ENCODE peak calls at places on chromosomes 1 and 21, in seven cellular contexts. One of them, this sample, is unnamed.

GRCh38 chr1:232282541-232282940 is 347.4 kb downstream of the SIPA1L2 start:
- DNase-seq in brain microvascular endothelial cell: no peak
- DNase-seq in ovary: no peak
- DNase-seq in K562: no peak
- DNase-seq in heart right ventricle: no peak
- DNase-seq in Panc1: no peak
- DNase-seq in right lobe of liver: no peak
- DNase-seq in this sample: no peak

GRCh38 chr1:231611851-231612250 is 14.7 kb upstream of the DISC1 start:
- DNase-seq in brain microvascular endothelial cell: no peak
- DNase-seq in right lobe of liver: no peak
- DNase-seq in heart right ventricle: no peak
- DNase-seq in Panc1: no peak
- DNase-seq in K562: no peak
- DNase-seq in ovary: no peak
- DNase-seq in this sample: no peak

GRCh38 chr1:159993911-159994310 is 37.9 kb downstream of the PIGM start:
- DNase-seq in heart right ventricle: no peak
- DNase-seq in ovary: no peak
- DNase-seq in K562: no peak
- DNase-seq in brain microvascular endothelial cell: no peak
- DNase-seq in right lobe of liver: no peak
- DNase-seq in Panc1: no peak
- DNase-seq in this sample: no peak

GRCh38 chr1:92315766-92316413 is 17.0 kb downstream of the RPAP2 start:
- DNase-seq in right lobe of liver: no peak
- DNase-seq in K562: no peak
- DNase-seq in brain microvascular endothelial cell: no peak
- DNase-seq in heart right ventricle: no peak
- DNase-seq in ovary: no peak
- DNase-seq in Panc1: no peak
- DNase-seq in this sample: no peak

GRCh38 chr21:42575111-42575510 is 61.5 kb downstream of the SLC37A1 start:
- DNase-seq in brain microvascular endothelial cell: no peak
- DNase-seq in K562: no peak
- DNase-seq in right lobe of liver: no peak
- DNase-seq in ovary: peak; percentile 17
- DNase-seq in Panc1: no peak
- DNase-seq in heart right ventricle: no peak
- DNase-seq in this sample: peak; percentile 12

GRCh38 chr1:162191396-162192322 is 122.2 kb downstream of the NOS1AP start:
- DNase-seq in Panc1: no peak
- DNase-seq in right lobe of liver: no peak
- DNase-seq in ovary: no peak
- DNase-seq in K562: no peak
- DNase-seq in heart right ventricle: no peak
- DNase-seq in brain microvascular endothelial cell: no peak
- DNase-seq in this sample: no peak

GRCh38 chr1:70093250-70093975 is 112.0 kb downstream of the LRRC40 start:
- DNase-seq in K562: no peak
- DNase-seq in right lobe of liver: no peak
- DNase-seq in brain microvascular endothelial cell: no peak
- DNase-seq in ovary: no peak
- DNase-seq in Panc1: no peak
- DNase-seq in heart right ventricle: no peak
- DNase-seq in this sample: no peak

GRCh38 chr21:44322621-44323325 is 16.4 kb downstream of the CFAP410 start:
- DNase-seq in right lobe of liver: no peak
- DNase-seq in Panc1: no peak
- DNase-seq in K562: no peak
- DNase-seq in heart right ventricle: no peak
- DNase-seq in brain microvascular endothelial cell: no peak
- DNase-seq in ovary: no peak
- DNase-seq in this sample: no peak

GRCh38 chr1:47676311-47677054 is 238.6 kb downstream of the FOXD2 start:
- DNase-seq in right lobe of liver: no peak
- DNase-seq in K562: no peak
- DNase-seq in brain microvascular endothelial cell: no peak
- DNase-seq in heart right ventricle: no peak
- DNase-seq in ovary: no peak
- DNase-seq in Panc1: no peak
- DNase-seq in this sample: no peak

GRCh38 chr21:42541618-42542017 is 28.0 kb downstream of the SLC37A1 start:
- DNase-seq in right lobe of liver: no peak
- DNase-seq in Panc1: no peak
- DNase-seq in ovary: no peak
- DNase-seq in brain microvascular endothelial cell: no peak
- DNase-seq in K562: no peak
- DNase-seq in heart right ventricle: no peak
- DNase-seq in this sample: no peak

GRCh38 chr1:202085682-202086373 is 36.9 kb upstream of the GPR37L1 start:
- DNase-seq in brain microvascular endothelial cell: no peak
- DNase-seq in right lobe of liver: no peak
- DNase-seq in Panc1: no peak
- DNase-seq in heart right ventricle: no peak
- DNase-seq in ovary: peak; percentile 40
- DNase-seq in K562: peak; percentile 7
- DNase-seq in this sample: peak; percentile 50

DNA sequence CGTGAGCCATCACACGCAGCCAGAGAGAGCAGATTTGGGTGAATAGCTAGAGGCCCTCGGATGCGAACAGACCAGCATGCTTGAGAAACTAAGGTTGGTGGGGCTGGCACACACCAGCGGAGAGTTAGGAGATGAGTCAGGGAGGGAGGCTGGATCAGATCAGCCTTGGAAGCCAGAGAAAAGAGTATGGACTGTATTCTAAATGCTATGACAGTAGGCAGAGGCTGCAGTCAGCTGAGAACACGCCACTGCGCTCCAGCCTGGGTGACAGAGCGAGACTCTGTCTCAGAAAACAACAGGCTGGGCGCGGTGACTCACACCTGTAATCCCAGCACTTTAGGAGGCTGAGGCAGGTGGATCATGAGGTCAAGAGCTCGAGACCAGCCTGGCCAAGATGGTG is 4.0 kb upstream of the PLEKHM2 start:
- DNase-seq in Panc1: no peak
- DNase-seq in ovary: no peak
- DNase-seq in K562: no peak
- DNase-seq in heart right ventricle: no peak
- DNase-seq in brain microvascular endothelial cell: peak; percentile 65
- DNase-seq in right lobe of liver: no peak
- DNase-seq in this sample: peak; percentile 16
- H3K27ac ChIP-seq in Panc1: no peak overlapping the region
- H3K27ac ChIP-seq in ovary: no peak overlapping the region
- H3K27ac ChIP-seq in K562: no peak overlapping the region
- H3K27ac ChIP-seq in heart right ventricle: no peak overlapping the region
- H3K27ac ChIP-seq in brain microvascular endothelial cell: peak overlapping the region; percentile 70
- H3K27ac ChIP-seq in right lobe of liver: no peak overlapping the region
- H3K27ac ChIP-seq in this sample: no peak overlapping the region

DNA sequence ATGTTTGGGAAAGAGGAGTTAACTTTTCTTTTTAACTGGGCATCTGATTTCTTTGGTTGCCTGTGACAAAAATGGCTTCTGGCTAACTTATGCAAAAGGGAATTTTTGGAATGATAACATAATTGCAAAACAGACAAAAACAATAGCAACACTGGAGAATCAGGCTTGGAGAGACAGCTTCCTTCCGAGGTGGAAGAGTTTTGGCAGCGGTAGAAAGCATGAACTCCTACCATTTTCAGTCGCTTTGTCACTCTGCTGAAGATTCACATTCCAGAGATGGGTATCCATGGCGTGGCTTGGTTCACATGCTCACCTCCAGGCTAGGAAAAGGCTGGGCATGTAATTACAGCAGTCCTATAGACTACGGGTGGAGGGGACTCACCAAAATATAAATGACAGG is 17.2 kb upstream of the FGGY start:
- DNase-seq in Panc1: no peak
- DNase-seq in right lobe of liver: no peak
- DNase-seq in heart right ventricle: no peak
- DNase-seq in brain microvascular endothelial cell: no peak
- DNase-seq in K562: no peak
- DNase-seq in ovary: no peak
- DNase-seq in this sample: no peak
- H3K27ac ChIP-seq in Panc1: no peak overlapping the region
- H3K27ac ChIP-seq in right lobe of liver: no peak overlapping the region
- H3K27ac ChIP-seq in heart right ventricle: no peak overlapping the region
- H3K27ac ChIP-seq in brain microvascular endothelial cell: no peak overlapping the region
- H3K27ac ChIP-seq in K562: no peak overlapping the region
- H3K27ac ChIP-seq in ovary: no peak overlapping the region
- H3K27ac ChIP-seq in this sample: no peak overlapping the region

DNA sequence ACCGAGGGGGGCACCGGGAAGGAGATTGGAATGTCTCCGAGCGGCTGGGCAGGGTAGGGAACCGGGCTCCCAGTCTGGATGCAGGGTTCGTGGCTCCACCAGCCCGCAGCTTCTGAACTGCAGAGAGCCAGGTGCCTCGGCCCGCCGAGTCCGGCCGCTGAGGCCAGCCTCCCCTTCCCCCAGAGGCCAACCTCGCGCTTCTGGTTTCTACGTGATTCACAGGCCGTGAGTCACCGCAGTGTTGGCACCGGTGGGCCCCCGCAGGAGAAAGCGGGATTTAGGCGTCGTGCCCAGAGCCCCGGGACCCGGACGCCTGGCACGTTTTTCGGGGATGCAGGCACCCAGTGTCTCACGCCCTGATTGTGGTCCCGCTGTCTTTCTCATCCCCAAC is 458 bp downstream of the CRABP2 start:
- DNase-seq in Panc1: no peak
- DNase-seq in ovary: peak; percentile 72
- DNase-seq in heart right ventricle: peak; percentile 33
- DNase-seq in brain microvascular endothelial cell: peak; percentile 40
- DNase-seq in right lobe of liver: peak; percentile 42
- DNase-seq in K562: no peak
- DNase-seq in this sample: no peak
- H3K27ac ChIP-seq in Panc1: peak overlapping the region; percentile 93
- H3K27ac ChIP-seq in ovary: no peak overlapping the region
- H3K27ac ChIP-seq in heart right ventricle: no peak overlapping the region
- H3K27ac ChIP-seq in brain microvascular endothelial cell: no peak overlapping the region
- H3K27ac ChIP-seq in right lobe of liver: no peak overlapping the region
- H3K27ac ChIP-seq in K562: no peak overlapping the region
- H3K27ac ChIP-seq in this sample: no peak overlapping the region

DNA sequence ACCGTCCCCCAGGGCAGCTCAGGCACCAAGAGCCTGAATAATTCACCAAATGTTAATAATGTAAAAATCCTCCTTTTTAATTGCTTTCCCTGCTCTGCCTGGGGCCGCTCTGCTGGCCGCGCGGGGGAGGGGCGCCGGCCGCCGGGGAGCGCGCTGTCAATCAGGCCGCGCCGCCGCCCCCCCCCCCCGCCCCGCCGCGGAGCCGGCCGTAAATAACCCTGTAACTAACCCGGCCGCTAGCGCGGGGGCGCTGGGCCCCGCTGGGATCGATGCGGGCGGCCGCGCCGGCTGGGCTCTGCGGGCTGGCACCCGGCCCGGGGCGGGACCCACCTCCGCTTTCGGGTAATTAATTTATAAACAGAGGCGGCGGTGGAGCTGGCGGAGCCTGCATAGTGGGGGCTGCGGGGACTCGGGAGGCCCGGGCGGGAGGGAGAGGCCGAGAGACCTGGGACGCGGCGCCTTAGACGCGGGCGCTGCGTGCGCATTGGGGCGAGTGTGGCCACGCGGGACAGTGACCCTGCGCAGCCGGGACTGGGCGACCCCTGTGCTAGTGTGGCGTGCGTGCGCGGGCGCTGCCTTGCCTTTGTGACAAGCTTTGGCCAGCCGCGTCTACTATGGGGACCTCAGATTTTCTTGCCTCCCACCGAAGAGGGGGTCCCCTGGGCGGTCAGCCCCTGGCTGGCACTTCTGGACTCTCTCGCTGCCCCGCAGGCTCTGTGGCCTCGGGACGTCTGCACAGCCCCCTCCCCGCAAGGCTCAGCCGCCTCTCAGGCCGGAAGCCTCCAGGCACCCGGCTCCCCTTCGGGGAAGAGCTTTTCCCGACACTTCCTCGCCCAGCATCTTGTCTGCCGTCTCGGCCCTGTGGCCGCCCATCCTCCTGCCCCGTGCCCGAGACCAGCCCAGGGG is 16.7 kb downstream of the SAMD11 start:
- DNase-seq in ovary: peak; percentile 85
- DNase-seq in Panc1: no peak
- DNase-seq in right lobe of liver: peak; percentile 66
- DNase-seq in heart right ventricle: peak; percentile 67
- DNase-seq in K562: peak; percentile 87
- DNase-seq in brain microvascular endothelial cell: peak; percentile 34
- DNase-seq in this sample: no peak
- H3K27ac ChIP-seq in ovary: no peak overlapping the region
- H3K27ac ChIP-seq in Panc1: peak overlapping the region; percentile 87
- H3K27ac ChIP-seq in right lobe of liver: no peak overlapping the region
- H3K27ac ChIP-seq in heart right ventricle: no peak overlapping the region
- H3K27ac ChIP-seq in K562: no peak overlapping the region
- H3K27ac ChIP-seq in brain microvascular endothelial cell: no peak overlapping the region
- H3K27ac ChIP-seq in this sample: peak overlapping the region; percentile 43

GRCh38 chr21:34846214-34846575 is 177.4 kb downstream of the CLIC6 start:
- DNase-seq in K562: no peak
- DNase-seq in ovary: no peak
- DNase-seq in heart right ventricle: no peak
- DNase-seq in right lobe of liver: no peak
- DNase-seq in brain microvascular endothelial cell: no peak
- DNase-seq in Panc1: no peak
- DNase-seq in this sample: no peak

GRCh38 chr21:34844033-34844923 is 175.5 kb downstream of the CLIC6 start:
- DNase-seq in right lobe of liver: peak; percentile 54
- DNase-seq in Panc1: no peak
- DNase-seq in K562: no peak
- DNase-seq in brain microvascular endothelial cell: peak; percentile 59
- DNase-seq in ovary: no peak
- DNase-seq in heart right ventricle: peak; percentile 61
- DNase-seq in this sample: no peak

GRCh38 chr21:34845521-34846213 is 176.9 kb downstream of the CLIC6 start:
- DNase-seq in brain microvascular endothelial cell: peak; percentile 73
- DNase-seq in heart right ventricle: no peak
- DNase-seq in Panc1: peak; percentile 27
- DNase-seq in right lobe of liver: no peak
- DNase-seq in K562: no peak
- DNase-seq in ovary: no peak
- DNase-seq in this sample: no peak

GRCh38 chr21:34843562-34843961 is 174.8 kb downstream of the CLIC6 start:
- DNase-seq in K562: no peak
- DNase-seq in heart right ventricle: no peak
- DNase-seq in right lobe of liver: no peak
- DNase-seq in brain microvascular endothelial cell: no peak
- DNase-seq in ovary: no peak
- DNase-seq in Panc1: no peak
- DNase-seq in this sample: no peak

DNA sequence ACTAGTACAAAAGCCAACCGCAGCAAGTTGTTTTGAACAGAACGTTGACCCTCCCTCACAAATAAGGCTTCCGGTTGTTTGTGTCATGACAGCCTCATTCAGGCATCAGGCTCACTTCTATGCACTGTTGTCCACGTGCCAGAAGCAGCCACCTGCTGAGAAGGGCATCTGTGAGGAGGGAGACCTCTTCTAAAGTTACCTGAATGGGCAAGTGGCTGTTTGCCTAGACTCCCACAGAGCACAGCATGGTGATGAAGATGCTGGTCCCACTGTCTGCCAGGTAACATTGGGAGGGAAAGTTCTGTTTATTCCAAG is 176.1 kb downstream of the CLIC6 start:
- DNase-seq in right lobe of liver: no peak
- DNase-seq in ovary: no peak
- DNase-seq in Panc1: no peak
- DNase-seq in brain microvascular endothelial cell: no peak
- DNase-seq in heart right ventricle: no peak
- DNase-seq in K562: no peak
- DNase-seq in this sample: no peak
- H3K27ac ChIP-seq in right lobe of liver: no peak overlapping the region
- H3K27ac ChIP-seq in ovary: no peak overlapping the region
- H3K27ac ChIP-seq in Panc1: no peak overlapping the region
- H3K27ac ChIP-seq in brain microvascular endothelial cell: peak overlapping the region; percentile 48
- H3K27ac ChIP-seq in heart right ventricle: no peak overlapping the region
- H3K27ac ChIP-seq in K562: no peak overlapping the region
- H3K27ac ChIP-seq in this sample: no peak overlapping the region

GRCh38 chr1:175220853-175221547 is 28.4 kb upstream of the KIAA0040 start:
- DNase-seq in brain microvascular endothelial cell: no peak
- DNase-seq in K562: no peak
- DNase-seq in right lobe of liver: no peak
- DNase-seq in Panc1: no peak
- DNase-seq in ovary: no peak
- DNase-seq in heart right ventricle: no peak
- DNase-seq in this sample: no peak
- H3K27ac ChIP-seq in brain microvascular endothelial cell: no peak overlapping the region
- H3K27ac ChIP-seq in K562: no peak overlapping the region
- H3K27ac ChIP-seq in right lobe of liver: no peak overlapping the region
- H3K27ac ChIP-seq in Panc1: no peak overlapping the region
- H3K27ac ChIP-seq in ovary: no peak overlapping the region
- H3K27ac ChIP-seq in heart right ventricle: peak overlapping the region; percentile 55
- H3K27ac ChIP-seq in this sample: no peak overlapping the region

This sample was measured in dorsolateral prefrontal cortex.